ENCODE peak calls at places on chromosomes 13 and 19, in five cellular contexts. L, B, W, I and O are unnamed samples.

GRCh38 chr13:111962431-111962891 is 104.5 kb upstream of the SOX1 start:
- DNase-seq in L (no peak), B (no peak), W (no peak), I (no peak), O (no peak)

GRCh38 chr13:40336228-40337221 is 329.9 kb downstream of the FOXO1 start:
- DNase-seq in L (no peak), B (no peak), W (no peak), I (peak; percentile 91), O (no peak)

GRCh38 chr19:45051929-45052579 is 13.2 kb downstream of the CLASRP start:
- DNase-seq in L (no peak), B (no peak), W (no peak), I (no peak), O (no peak)

GRCh38 chr19:39582442-39582841 is 19.9 kb upstream of the LGALS13 start:
- DNase-seq in L (no peak), B (no peak), W (no peak), I (no peak), O (no peak)

GRCh38 chr19:6753178-6754031 is 13.8 kb downstream of the SH2D3A start:
- DNase-seq in L (peak; percentile 96), B (peak; percentile 100), W (peak; percentile 57), I (peak; percentile 89), O (peak; percentile 99)

GRCh38 chr19:1241417-1242095 is at the start of gene ATP5F1D:
- DNase-seq in L (peak; percentile 76), B (peak; percentile 94), W (peak; percentile 80), I (peak; percentile 88), O (peak; percentile 98)

GRCh38 chr19:29547361-29547960 is 21.7 kb downstream of the VSTM2B start:
- DNase-seq in L (no peak), B (no peak), W (no peak), I (no peak), O (no peak)

GRCh38 chr19:13022111-13022858 is 27.0 kb downstream of the NFIX start:
- DNase-seq in L (no peak), B (no peak), W (no peak), I (no peak), O (no peak)

GRCh38 chr13:101423872-101424271 is 7.6 kb upstream of the NALCN start:
- DNase-seq in L (no peak), B (no peak), W (no peak), I (no peak), O (no peak)

GRCh38 chr19:3284759-3285646 is 60.5 kb downstream of the CELF5 start:
- DNase-seq in L (peak; percentile 89), B (peak; percentile 100), W (no peak), I (peak; percentile 87), O (peak; percentile 99)

GRCh38 chr13:110109910-110110309 is 197.0 kb downstream of the COL4A1 start:
- DNase-seq in L (no peak), B (no peak), W (no peak), I (no peak), O (no peak)

GRCh38 chr19:36501973-36502372 is 12.6 kb upstream of the ZNF566 start:
- DNase-seq in L (no peak), B (no peak), W (no peak), I (no peak), O (no peak)

GRCh38 chr13:66180806-66181205 is 1049.3 kb downstream of the PCDH9 start:
- DNase-seq in L (no peak), B (no peak), W (no peak), I (no peak), O (no peak)

GRCh38 chr13:50226515-50227147 is 211.4 kb downstream of the KCNRG start:
- DNase-seq in L (no peak), B (no peak), W (no peak), I (no peak), O (no peak)

GRCh38 chr13:77492982-77493381 is 42.5 kb upstream of the SCEL start:
- DNase-seq in L (no peak), B (no peak), W (no peak), I (peak; percentile 4), O (no peak)

GRCh38 chr13:38872693-38873092 is 117.9 kb downstream of the STOML3 start:
- DNase-seq in L (peak; percentile 9), B (peak; percentile 77), W (no peak), I (peak; percentile 35), O (peak; percentile 83)

GRCh38 chr19:3146677-3147100 is 10.9 kb downstream of the GNA15 start:
- DNase-seq in L (peak; percentile 68), B (peak; percentile 96), W (no peak), I (peak; percentile 21), O (peak; percentile 58)

GRCh38 chr13:63381078-63381859 is 1965.6 kb upstream of the PCDH20 start:
- DNase-seq in L (no peak), B (no peak), W (no peak), I (no peak), O (no peak)

GRCh38 chr19:1690570-1691307 is 38.3 kb upstream of the TCF3 start:
- DNase-seq in L (peak; percentile 98), B (peak; percentile 98), W (no peak), I (no peak), O (peak; percentile 90)

GRCh38 chr19:22625266-22626035 is 8.7 kb upstream of the ZNF492 start:
- DNase-seq in L (no peak), B (no peak), W (no peak), I (no peak), O (no peak)

GRCh38 chr13:108769213-108770070 is 140.0 kb downstream of the MYO16 start:
- DNase-seq in L (peak; percentile 53), B (no peak), W (no peak), I (no peak), O (no peak)

GRCh38 chr19:18596752-18597157 is 8.2 kb downstream of the REX1BD start:
- DNase-seq in L (peak; percentile 94), B (peak; percentile 91), W (no peak), I (peak; percentile 41), O (peak; percentile 87)

GRCh38 chr13:114286808-114287207 is 5.4 kb downstream of the UPF3A start:
- DNase-seq in L (no peak), B (no peak), W (no peak), I (no peak), O (no peak)

GRCh38 chr13:73190477-73190876 is 131.7 kb downstream of the KLF5 start:
- DNase-seq in L (no peak), B (no peak), W (no peak), I (no peak), O (no peak)

GRCh38 chr13:113155982-113156655 is 2.3 kb upstream of the PROZ start:
- DNase-seq in L (no peak), B (peak; percentile 30), W (no peak), I (no peak), O (no peak)

GRCh38 chr13:109844396-109844795 is 58.0 kb upstream of the IRS2 start:
- DNase-seq in L (no peak), B (no peak), W (no peak), I (no peak), O (peak; percentile 10)

GRCh38 chr13:27635256-27635655 is 13.6 kb downstream of the POLR1D start:
- DNase-seq in L (no peak), B (no peak), W (no peak), I (no peak), O (no peak)

GRCh38 chr19:5147074-5147970 is 178.4 kb downstream of the KDM4B start:
- DNase-seq in L (no peak), B (no peak), W (no peak), I (no peak), O (no peak)

GRCh38 chr19:55379161-55379560 is 2.5 kb downstream of the TMEM190 start:
- DNase-seq in L (no peak), B (no peak), W (no peak), I (no peak), O (no peak)

GRCh38 chr13:98570929-98571372 is 6.0 kb downstream of the STK24 start:
- DNase-seq in L (no peak), B (no peak), W (peak; percentile 92), I (peak; percentile 77), O (no peak)

DNA sequence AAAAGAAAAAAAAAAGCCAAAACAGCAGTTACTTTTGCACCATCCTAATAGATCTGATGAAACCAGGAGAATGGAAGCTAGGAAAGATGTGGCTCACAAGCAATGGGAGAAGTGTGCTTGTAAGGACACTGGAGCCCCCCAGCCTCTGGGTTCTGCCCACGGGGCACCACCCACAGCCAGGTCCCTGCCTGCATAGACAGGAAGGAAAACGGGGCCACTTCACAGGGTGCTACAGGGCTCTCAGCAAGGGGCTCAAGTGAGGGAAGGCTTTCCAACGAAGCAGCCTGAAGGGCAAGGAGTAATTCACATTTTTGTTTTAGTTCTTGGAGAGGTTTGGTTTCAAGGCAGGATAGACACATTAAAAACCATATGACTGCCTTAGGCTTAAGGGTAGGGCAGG is 42.7 kb downstream of the BRD4 start:
- DNase-seq in L (no peak), B (no peak), W (no peak), I (no peak), O (no peak)
- H3K27ac ChIP-seq in L (no peak overlapping the region), B (no peak overlapping the region), W (no peak overlapping the region), I (no peak overlapping the region), O (peak overlapping the region; percentile 72)

DNA sequence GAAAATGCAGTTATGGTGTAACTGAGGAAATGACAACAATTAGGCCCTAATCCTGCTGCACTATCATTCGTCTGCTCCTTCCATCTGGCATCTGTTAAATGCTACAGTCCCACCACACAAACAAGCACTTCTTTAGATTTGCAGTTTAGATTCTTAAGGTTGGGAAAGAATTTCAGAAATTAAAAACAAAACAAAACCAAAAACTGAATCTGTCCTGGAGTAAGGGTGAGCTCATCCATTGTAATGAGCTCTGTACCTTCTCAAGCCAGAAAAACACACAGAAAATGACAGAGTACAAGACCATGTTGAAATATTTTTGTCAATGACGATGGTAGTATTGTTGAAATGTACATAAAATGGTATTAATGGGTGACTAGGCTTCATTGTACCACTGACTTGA is 28.3 kb downstream of the SMAD9 start:
- DNase-seq in L (no peak), B (no peak), W (no peak), I (no peak), O (no peak)
- TF ChIP-seq CREB1 in L (no peak), B (no peak), W (no peak), I (no peak), O (no peak)

DNA sequence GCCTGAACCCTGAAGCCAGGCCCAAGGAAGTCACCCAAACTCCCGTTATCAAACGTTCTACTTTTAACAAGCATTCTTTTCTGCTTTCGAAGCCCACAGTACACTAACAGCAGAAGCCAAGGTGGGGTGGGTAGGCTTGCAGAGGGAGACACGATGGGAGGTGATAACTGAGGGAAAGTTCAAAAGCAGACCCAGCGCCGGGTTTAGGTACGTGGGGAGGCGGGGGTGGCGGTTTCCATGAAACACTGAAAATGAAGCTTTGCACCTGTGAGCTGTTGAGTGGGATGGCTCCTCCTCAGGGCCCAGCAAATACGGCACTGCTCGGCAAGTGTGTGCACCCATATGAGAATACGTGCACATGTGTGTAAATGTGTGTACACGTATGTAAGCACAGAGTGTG is 49.8 kb downstream of the KLF2 start:
- DNase-seq in L (no peak), B (no peak), W (no peak), I (no peak), O (no peak)
- H3K27ac ChIP-seq in L (no peak overlapping the region), B (no peak overlapping the region), W (no peak overlapping the region), I (no peak overlapping the region), O (no peak overlapping the region)

DNA sequence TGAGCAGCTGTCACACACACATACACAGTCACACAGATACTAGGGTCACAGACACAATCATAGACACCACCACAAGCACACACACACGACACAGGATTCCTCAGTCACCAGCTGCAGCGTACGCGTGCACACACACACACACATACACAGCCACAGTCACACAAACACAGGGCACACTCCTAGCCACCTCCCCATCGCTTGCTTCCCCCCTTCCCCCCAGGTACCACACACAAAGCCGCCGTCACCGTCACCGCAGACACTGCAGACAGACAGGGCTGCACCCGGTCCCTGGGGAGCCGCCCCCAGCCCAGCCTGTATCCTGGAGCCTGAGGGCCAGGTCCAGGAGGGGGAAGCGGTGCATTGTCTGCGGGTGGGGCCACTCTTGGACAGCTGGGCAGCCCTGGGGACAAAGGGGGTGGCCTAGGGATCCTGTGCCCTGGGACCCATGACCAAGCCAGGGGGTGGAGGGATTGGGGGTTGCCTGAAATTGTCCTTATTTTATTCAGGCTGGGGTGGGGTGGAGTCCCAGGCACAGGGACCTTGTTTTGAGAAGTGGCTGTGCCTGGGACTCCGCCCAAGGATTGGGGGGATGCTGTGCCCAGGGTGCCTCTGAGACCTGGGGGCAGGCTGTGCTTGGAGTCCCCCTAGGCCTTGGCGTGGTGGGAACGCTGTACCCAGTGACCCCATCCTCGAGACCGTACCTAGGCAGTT is 957 bp downstream of the NUMBL start:
- DNase-seq in L (peak; percentile 59), B (peak; percentile 58), W (no peak), I (no peak), O (peak; percentile 47)
- TF ChIP-seq CREB1 in L (peak; percentile 24), B (no peak), W (no peak), I (no peak), O (no peak)